ENCODE peak calls at places on chromosomes 13 and 19, in eight cellular contexts. One of them, this sample, is unnamed. For H3K4me1, the result is how much of the 10 kb centered on the place peaks cover.

GRCh38 chr13:48411281-48412099 is 1.4 kb downstream of the LPAR6 start:
- DNase-seq in psoas muscle: no peak
- DNase-seq in Caco-2: no peak
- DNase-seq in ascending aorta: no peak
- DNase-seq in mucosa of descending colon: no peak
- DNase-seq in CD8-positive, alpha-beta memory T cell: no peak
- DNase-seq in OCI-LY7: no peak
- DNase-seq in tibial nerve: no peak
- DNase-seq in this sample: no peak

GRCh38 chr19:24029941-24030636 is 56.9 kb upstream of the ZNF254 start:
- DNase-seq in CD8-positive, alpha-beta memory T cell: no peak
- DNase-seq in ascending aorta: no peak
- DNase-seq in psoas muscle: no peak
- DNase-seq in OCI-LY7: peak
- DNase-seq in Caco-2: no peak
- DNase-seq in mucosa of descending colon: no peak
- DNase-seq in tibial nerve: no peak
- DNase-seq in this sample: no peak

GRCh38 chr19:34405892-34406660 is 1.9 kb downstream of the PDCD2L start:
- DNase-seq in CD8-positive, alpha-beta memory T cell: no peak
- DNase-seq in Caco-2: no peak
- DNase-seq in mucosa of descending colon: no peak
- DNase-seq in tibial nerve: no peak
- DNase-seq in OCI-LY7: no peak
- DNase-seq in ascending aorta: no peak
- DNase-seq in psoas muscle: no peak
- DNase-seq in this sample: no peak

GRCh38 chr13:43023244-43023931 is at the start of gene DNAJC15:
- DNase-seq in tibial nerve: peak
- DNase-seq in psoas muscle: peak
- DNase-seq in CD8-positive, alpha-beta memory T cell: peak
- DNase-seq in ascending aorta: peak
- DNase-seq in mucosa of descending colon: peak
- DNase-seq in Caco-2: peak
- DNase-seq in OCI-LY7: peak
- DNase-seq in this sample: peak

GRCh38 chr13:97459215-97459772 is 25.3 kb downstream of the RAP2A start:
- DNase-seq in OCI-LY7: no peak
- DNase-seq in CD8-positive, alpha-beta memory T cell: no peak
- DNase-seq in ascending aorta: no peak
- DNase-seq in tibial nerve: no peak
- DNase-seq in psoas muscle: no peak
- DNase-seq in mucosa of descending colon: no peak
- DNase-seq in Caco-2: no peak
- DNase-seq in this sample: no peak

GRCh38 chr19:33300016-33300981 is 2.0 kb downstream of the CEBPA start:
- DNase-seq in tibial nerve: no peak
- DNase-seq in CD8-positive, alpha-beta memory T cell: no peak
- DNase-seq in Caco-2: no peak
- DNase-seq in ascending aorta: peak
- DNase-seq in OCI-LY7: no peak
- DNase-seq in psoas muscle: no peak
- DNase-seq in mucosa of descending colon: peak
- DNase-seq in this sample: no peak

GRCh38 chr19:41546386-41546789 is 29.6 kb upstream of the CEACAM21 start:
- DNase-seq in OCI-LY7: peak
- DNase-seq in CD8-positive, alpha-beta memory T cell: peak
- DNase-seq in ascending aorta: no peak
- DNase-seq in Caco-2: no peak
- DNase-seq in psoas muscle: no peak
- DNase-seq in mucosa of descending colon: peak
- DNase-seq in tibial nerve: no peak
- DNase-seq in this sample: no peak

GRCh38 chr19:33286899-33287298 is 15.4 kb downstream of the CEBPA start:
- DNase-seq in psoas muscle: no peak
- DNase-seq in OCI-LY7: no peak
- DNase-seq in Caco-2: no peak
- DNase-seq in mucosa of descending colon: peak
- DNase-seq in tibial nerve: no peak
- DNase-seq in CD8-positive, alpha-beta memory T cell: no peak
- DNase-seq in ascending aorta: no peak
- DNase-seq in this sample: no peak

GRCh38 chr13:60043262-60043661 is 120.5 kb downstream of the DIAPH3 start:
- DNase-seq in psoas muscle: no peak
- DNase-seq in OCI-LY7: no peak
- DNase-seq in Caco-2: no peak
- DNase-seq in mucosa of descending colon: no peak
- DNase-seq in CD8-positive, alpha-beta memory T cell: no peak
- DNase-seq in ascending aorta: no peak
- DNase-seq in tibial nerve: no peak
- DNase-seq in this sample: no peak

GRCh38 chr13:95099541-95099940 is 201.7 kb downstream of the ABCC4 start:
- DNase-seq in Caco-2: no peak
- DNase-seq in CD8-positive, alpha-beta memory T cell: no peak
- DNase-seq in mucosa of descending colon: no peak
- DNase-seq in ascending aorta: no peak
- DNase-seq in tibial nerve: no peak
- DNase-seq in OCI-LY7: no peak
- DNase-seq in psoas muscle: no peak
- DNase-seq in this sample: no peak

GRCh38 chr19:39405261-39405912 is 1.3 kb upstream of the ZFP36 start:
- DNase-seq in Caco-2: no peak
- DNase-seq in psoas muscle: no peak
- DNase-seq in ascending aorta: no peak
- DNase-seq in mucosa of descending colon: no peak
- DNase-seq in tibial nerve: no peak
- DNase-seq in CD8-positive, alpha-beta memory T cell: no peak
- DNase-seq in OCI-LY7: peak
- DNase-seq in this sample: no peak

GRCh38 chr19:36060430-36060829 is 5.7 kb downstream of the WDR62 start:
- DNase-seq in mucosa of descending colon: no peak
- DNase-seq in ascending aorta: no peak
- DNase-seq in Caco-2: peak
- DNase-seq in CD8-positive, alpha-beta memory T cell: peak
- DNase-seq in tibial nerve: no peak
- DNase-seq in OCI-LY7: peak
- DNase-seq in psoas muscle: peak
- DNase-seq in this sample: peak

GRCh38 chr19:1066748-1067340 is at the start of gene ARHGAP45:
- DNase-seq in ascending aorta: no peak
- DNase-seq in psoas muscle: peak
- DNase-seq in Caco-2: no peak
- DNase-seq in CD8-positive, alpha-beta memory T cell: peak
- DNase-seq in mucosa of descending colon: peak
- DNase-seq in OCI-LY7: peak
- DNase-seq in tibial nerve: no peak
- DNase-seq in this sample: no peak

GRCh38 chr19:33394006-33394722 is 20.7 kb downstream of the CEBPG start:
- DNase-seq in psoas muscle: peak
- DNase-seq in tibial nerve: peak
- DNase-seq in Caco-2: no peak
- DNase-seq in mucosa of descending colon: peak
- DNase-seq in ascending aorta: peak
- DNase-seq in OCI-LY7: no peak
- DNase-seq in CD8-positive, alpha-beta memory T cell: no peak
- DNase-seq in this sample: peak

GRCh38 chr19:38392707-38393308 is 4.3 kb downstream of the SPRED3 start:
- DNase-seq in OCI-LY7: no peak
- DNase-seq in psoas muscle: no peak
- DNase-seq in tibial nerve: no peak
- DNase-seq in CD8-positive, alpha-beta memory T cell: no peak
- DNase-seq in mucosa of descending colon: no peak
- DNase-seq in Caco-2: no peak
- DNase-seq in ascending aorta: no peak
- DNase-seq in this sample: no peak

GRCh38 chr19:9861503-9861902 is 26.4 kb downstream of the PIN1 start:
- DNase-seq in ascending aorta: no peak
- DNase-seq in OCI-LY7: no peak
- DNase-seq in psoas muscle: no peak
- DNase-seq in Caco-2: no peak
- DNase-seq in tibial nerve: no peak
- DNase-seq in CD8-positive, alpha-beta memory T cell: no peak
- DNase-seq in mucosa of descending colon: no peak
- DNase-seq in this sample: no peak

GRCh38 chr13:36915891-36916640 is 4.0 kb downstream of the SMAD9 start:
- DNase-seq in OCI-LY7: no peak
- DNase-seq in CD8-positive, alpha-beta memory T cell: no peak
- DNase-seq in tibial nerve: no peak
- DNase-seq in mucosa of descending colon: no peak
- DNase-seq in ascending aorta: no peak
- DNase-seq in psoas muscle: no peak
- DNase-seq in Caco-2: no peak
- DNase-seq in this sample: no peak

GRCh38 chr13:63396746-63397145 is 1981.1 kb upstream of the PCDH20 start:
- DNase-seq in mucosa of descending colon: no peak
- DNase-seq in CD8-positive, alpha-beta memory T cell: no peak
- DNase-seq in psoas muscle: no peak
- DNase-seq in tibial nerve: no peak
- DNase-seq in ascending aorta: no peak
- DNase-seq in OCI-LY7: no peak
- DNase-seq in Caco-2: no peak
- DNase-seq in this sample: no peak

GRCh38 chr13:73340069-73340468 is 281.3 kb downstream of the KLF5 start:
- DNase-seq in CD8-positive, alpha-beta memory T cell: no peak
- DNase-seq in Caco-2: no peak
- DNase-seq in OCI-LY7: no peak
- DNase-seq in tibial nerve: no peak
- DNase-seq in mucosa of descending colon: no peak
- DNase-seq in psoas muscle: no peak
- DNase-seq in ascending aorta: no peak
- DNase-seq in this sample: no peak
- H3K4me1 ChIP-seq in CD8-positive, alpha-beta memory T cell: under half
- H3K4me1 ChIP-seq in Caco-2: under half
- H3K4me1 ChIP-seq in OCI-LY7: under half
- H3K4me1 ChIP-seq in tibial nerve: under half
- H3K4me1 ChIP-seq in mucosa of descending colon: under half
- H3K4me1 ChIP-seq in psoas muscle: under half
- H3K4me1 ChIP-seq in ascending aorta: under half
- H3K4me1 ChIP-seq in this sample: under half

GRCh38 chr19:6239401-6239844 is 40.4 kb downstream of the MLLT1 start:
- DNase-seq in CD8-positive, alpha-beta memory T cell: no peak
- DNase-seq in tibial nerve: no peak
- DNase-seq in mucosa of descending colon: peak
- DNase-seq in ascending aorta: no peak
- DNase-seq in Caco-2: no peak
- DNase-seq in psoas muscle: no peak
- DNase-seq in OCI-LY7: no peak
- DNase-seq in this sample: peak

GRCh38 chr19:6241056-6241455 is 38.7 kb downstream of the MLLT1 start:
- DNase-seq in Caco-2: no peak
- DNase-seq in OCI-LY7: no peak
- DNase-seq in CD8-positive, alpha-beta memory T cell: no peak
- DNase-seq in ascending aorta: no peak
- DNase-seq in tibial nerve: no peak
- DNase-seq in mucosa of descending colon: peak
- DNase-seq in psoas muscle: no peak
- DNase-seq in this sample: peak

GRCh38 chr19:6241680-6242079 is 38.1 kb downstream of the MLLT1 start:
- DNase-seq in ascending aorta: no peak
- DNase-seq in OCI-LY7: no peak
- DNase-seq in tibial nerve: peak
- DNase-seq in mucosa of descending colon: peak
- DNase-seq in CD8-positive, alpha-beta memory T cell: no peak
- DNase-seq in Caco-2: no peak
- DNase-seq in psoas muscle: no peak
- DNase-seq in this sample: peak

GRCh38 chr19:6238643-6239281 is 41.0 kb downstream of the MLLT1 start:
- DNase-seq in OCI-LY7: no peak
- DNase-seq in tibial nerve: no peak
- DNase-seq in CD8-positive, alpha-beta memory T cell: no peak
- DNase-seq in psoas muscle: peak
- DNase-seq in ascending aorta: no peak
- DNase-seq in Caco-2: no peak
- DNase-seq in mucosa of descending colon: peak
- DNase-seq in this sample: peak

GRCh38 chr19:6239871-6240676 is 39.7 kb downstream of the MLLT1 start:
- DNase-seq in tibial nerve: no peak
- DNase-seq in mucosa of descending colon: peak
- DNase-seq in OCI-LY7: no peak
- DNase-seq in Caco-2: no peak
- DNase-seq in ascending aorta: no peak
- DNase-seq in CD8-positive, alpha-beta memory T cell: no peak
- DNase-seq in psoas muscle: no peak
- DNase-seq in this sample: peak
- H3K4me1 ChIP-seq in tibial nerve: half or more
- H3K4me1 ChIP-seq in mucosa of descending colon: under half
- H3K4me1 ChIP-seq in OCI-LY7: under half
- H3K4me1 ChIP-seq in Caco-2: under half
- H3K4me1 ChIP-seq in ascending aorta: under half
- H3K4me1 ChIP-seq in CD8-positive, alpha-beta memory T cell: under half
- H3K4me1 ChIP-seq in psoas muscle: half or more
- H3K4me1 ChIP-seq in this sample: half or more

GRCh38 chr13:110304256-110304655 is 2.7 kb downstream of the COL4A1 start:
- DNase-seq in psoas muscle: no peak
- DNase-seq in CD8-positive, alpha-beta memory T cell: no peak
- DNase-seq in Caco-2: no peak
- DNase-seq in OCI-LY7: no peak
- DNase-seq in tibial nerve: no peak
- DNase-seq in ascending aorta: peak
- DNase-seq in mucosa of descending colon: no peak
- DNase-seq in this sample: no peak

GRCh38 chr13:110305001-110305400 is 2.0 kb downstream of the COL4A1 start:
- DNase-seq in Caco-2: no peak
- DNase-seq in mucosa of descending colon: no peak
- DNase-seq in OCI-LY7: no peak
- DNase-seq in CD8-positive, alpha-beta memory T cell: no peak
- DNase-seq in ascending aorta: no peak
- DNase-seq in psoas muscle: no peak
- DNase-seq in tibial nerve: no peak
- DNase-seq in this sample: no peak

GRCh38 chr13:110302986-110303385 is 4.0 kb downstream of the COL4A1 start:
- DNase-seq in OCI-LY7: no peak
- DNase-seq in mucosa of descending colon: no peak
- DNase-seq in CD8-positive, alpha-beta memory T cell: no peak
- DNase-seq in ascending aorta: no peak
- DNase-seq in tibial nerve: no peak
- DNase-seq in psoas muscle: no peak
- DNase-seq in Caco-2: no peak
- DNase-seq in this sample: no peak

GRCh38 chr13:110302154-110302553 is 4.8 kb downstream of the COL4A1 start:
- DNase-seq in psoas muscle: no peak
- DNase-seq in mucosa of descending colon: no peak
- DNase-seq in OCI-LY7: no peak
- DNase-seq in tibial nerve: no peak
- DNase-seq in Caco-2: no peak
- DNase-seq in CD8-positive, alpha-beta memory T cell: no peak
- DNase-seq in ascending aorta: no peak
- DNase-seq in this sample: no peak

GRCh38 chr13:110303644-110304043 is 3.3 kb downstream of the COL4A1 start:
- DNase-seq in Caco-2: no peak
- DNase-seq in CD8-positive, alpha-beta memory T cell: no peak
- DNase-seq in tibial nerve: no peak
- DNase-seq in psoas muscle: no peak
- DNase-seq in mucosa of descending colon: no peak
- DNase-seq in OCI-LY7: no peak
- DNase-seq in ascending aorta: no peak
- DNase-seq in this sample: no peak
- H3K4me1 ChIP-seq in Caco-2: under half
- H3K4me1 ChIP-seq in CD8-positive, alpha-beta memory T cell: under half
- H3K4me1 ChIP-seq in tibial nerve: half or more
- H3K4me1 ChIP-seq in psoas muscle: under half
- H3K4me1 ChIP-seq in mucosa of descending colon: under half
- H3K4me1 ChIP-seq in OCI-LY7: under half
- H3K4me1 ChIP-seq in ascending aorta: under half
- H3K4me1 ChIP-seq in this sample: half or more

GRCh38 chr19:29670255-29670654 is 5.0 kb downstream of the PLEKHF1 start:
- DNase-seq in CD8-positive, alpha-beta memory T cell: no peak
- DNase-seq in Caco-2: no peak
- DNase-seq in tibial nerve: no peak
- DNase-seq in mucosa of descending colon: no peak
- DNase-seq in OCI-LY7: no peak
- DNase-seq in ascending aorta: no peak
- DNase-seq in psoas muscle: no peak
- DNase-seq in this sample: no peak
- H3K4me1 ChIP-seq in CD8-positive, alpha-beta memory T cell: half or more
- H3K4me1 ChIP-seq in Caco-2: under half
- H3K4me1 ChIP-seq in tibial nerve: half or more
- H3K4me1 ChIP-seq in mucosa of descending colon: under half
- H3K4me1 ChIP-seq in OCI-LY7: under half
- H3K4me1 ChIP-seq in ascending aorta: under half
- H3K4me1 ChIP-seq in psoas muscle: half or more
- H3K4me1 ChIP-seq in this sample: half or more